ENCODE peak calls at places on chromosomes 7 and 10, in nine cellular contexts. One of them, this sample, is unnamed.

GRCh38 chr10:8158439-8159071 is 104.1 kb downstream of the GATA3 start:
- DNase-seq in stimulated activated CD8-positive, alpha-beta memory T cell treated with anti-CD3 and anti-CD28 coated beads, Interleukin-2, amount 100 ng/mL, for 48 hours: no peak
- DNase-seq in HTR-8/SVneo: peak; percentile 27
- DNase-seq in mesenchymal stem cell: no peak
- DNase-seq in D341Med: no peak
- DNase-seq in caudate nucleus: no peak
- DNase-seq in CD8-positive, alpha-beta memory T cell: no peak
- DNase-seq in IMR-90: no peak
- DNase-seq in activated effector memory CD4-positive, alpha-beta T cell treated with anti-CD3 and anti-CD28 coated beads, Interleukin-2, amount 50 U/mL, for 16 hours: no peak
- DNase-seq in this sample: no peak

GRCh38 chr10:9302142-9302746 is 1247.8 kb downstream of the GATA3 start:
- DNase-seq in activated effector memory CD4-positive, alpha-beta T cell treated with anti-CD3 and anti-CD28 coated beads, Interleukin-2, amount 50 U/mL, for 16 hours: no peak
- DNase-seq in stimulated activated CD8-positive, alpha-beta memory T cell treated with anti-CD3 and anti-CD28 coated beads, Interleukin-2, amount 100 ng/mL, for 48 hours: no peak
- DNase-seq in D341Med: peak; percentile 37
- DNase-seq in CD8-positive, alpha-beta memory T cell: no peak
- DNase-seq in HTR-8/SVneo: peak; percentile 19
- DNase-seq in IMR-90: peak; percentile 53
- DNase-seq in mesenchymal stem cell: peak; percentile 53
- DNase-seq in caudate nucleus: no peak
- DNase-seq in this sample: no peak

GRCh38 chr7:158060216-158060615 is 527.4 kb downstream of the PTPRN2 start:
- DNase-seq in HTR-8/SVneo: no peak
- DNase-seq in D341Med: no peak
- DNase-seq in activated effector memory CD4-positive, alpha-beta T cell treated with anti-CD3 and anti-CD28 coated beads, Interleukin-2, amount 50 U/mL, for 16 hours: no peak
- DNase-seq in IMR-90: no peak
- DNase-seq in stimulated activated CD8-positive, alpha-beta memory T cell treated with anti-CD3 and anti-CD28 coated beads, Interleukin-2, amount 100 ng/mL, for 48 hours: no peak
- DNase-seq in CD8-positive, alpha-beta memory T cell: no peak
- DNase-seq in mesenchymal stem cell: no peak
- DNase-seq in caudate nucleus: no peak
- DNase-seq in this sample: no peak

GRCh38 chr10:88386878-88387773 is 196.0 kb downstream of the RNLS start:
- DNase-seq in stimulated activated CD8-positive, alpha-beta memory T cell treated with anti-CD3 and anti-CD28 coated beads, Interleukin-2, amount 100 ng/mL, for 48 hours: no peak
- DNase-seq in CD8-positive, alpha-beta memory T cell: no peak
- DNase-seq in IMR-90: peak; percentile 82
- DNase-seq in mesenchymal stem cell: peak; percentile 97
- DNase-seq in HTR-8/SVneo: peak; percentile 27
- DNase-seq in D341Med: peak; percentile 20
- DNase-seq in activated effector memory CD4-positive, alpha-beta T cell treated with anti-CD3 and anti-CD28 coated beads, Interleukin-2, amount 50 U/mL, for 16 hours: no peak
- DNase-seq in caudate nucleus: no peak
- DNase-seq in this sample: peak; percentile 51

GRCh38 chr7:103690576-103690975 is 244.6 kb upstream of the SLC26A5 start:
- DNase-seq in stimulated activated CD8-positive, alpha-beta memory T cell treated with anti-CD3 and anti-CD28 coated beads, Interleukin-2, amount 100 ng/mL, for 48 hours: no peak
- DNase-seq in caudate nucleus: no peak
- DNase-seq in activated effector memory CD4-positive, alpha-beta T cell treated with anti-CD3 and anti-CD28 coated beads, Interleukin-2, amount 50 U/mL, for 16 hours: no peak
- DNase-seq in HTR-8/SVneo: no peak
- DNase-seq in CD8-positive, alpha-beta memory T cell: no peak
- DNase-seq in IMR-90: peak; percentile 27
- DNase-seq in mesenchymal stem cell: no peak
- DNase-seq in D341Med: no peak
- DNase-seq in this sample: no peak

GRCh38 chr10:32182476-32182875 is 126.3 kb upstream of the KIF5B start:
- DNase-seq in caudate nucleus: no peak
- DNase-seq in stimulated activated CD8-positive, alpha-beta memory T cell treated with anti-CD3 and anti-CD28 coated beads, Interleukin-2, amount 100 ng/mL, for 48 hours: no peak
- DNase-seq in mesenchymal stem cell: no peak
- DNase-seq in D341Med: no peak
- DNase-seq in activated effector memory CD4-positive, alpha-beta T cell treated with anti-CD3 and anti-CD28 coated beads, Interleukin-2, amount 50 U/mL, for 16 hours: no peak
- DNase-seq in IMR-90: no peak
- DNase-seq in CD8-positive, alpha-beta memory T cell: no peak
- DNase-seq in HTR-8/SVneo: no peak
- DNase-seq in this sample: peak; percentile 27

GRCh38 chr10:84244651-84245270 is at the start of gene RGR:
- DNase-seq in caudate nucleus: peak; percentile 90
- DNase-seq in mesenchymal stem cell: no peak
- DNase-seq in HTR-8/SVneo: no peak
- DNase-seq in CD8-positive, alpha-beta memory T cell: no peak
- DNase-seq in D341Med: peak; percentile 74
- DNase-seq in activated effector memory CD4-positive, alpha-beta T cell treated with anti-CD3 and anti-CD28 coated beads, Interleukin-2, amount 50 U/mL, for 16 hours: no peak
- DNase-seq in IMR-90: no peak
- DNase-seq in stimulated activated CD8-positive, alpha-beta memory T cell treated with anti-CD3 and anti-CD28 coated beads, Interleukin-2, amount 100 ng/mL, for 48 hours: no peak
- DNase-seq in this sample: no peak

GRCh38 chr7:19001854-19002253 is 115.6 kb downstream of the TWIST1 start:
- DNase-seq in IMR-90: no peak
- DNase-seq in CD8-positive, alpha-beta memory T cell: no peak
- DNase-seq in HTR-8/SVneo: no peak
- DNase-seq in stimulated activated CD8-positive, alpha-beta memory T cell treated with anti-CD3 and anti-CD28 coated beads, Interleukin-2, amount 100 ng/mL, for 48 hours: no peak
- DNase-seq in D341Med: no peak
- DNase-seq in mesenchymal stem cell: no peak
- DNase-seq in caudate nucleus: no peak
- DNase-seq in activated effector memory CD4-positive, alpha-beta T cell treated with anti-CD3 and anti-CD28 coated beads, Interleukin-2, amount 50 U/mL, for 16 hours: no peak
- DNase-seq in this sample: no peak

GRCh38 chr7:158274996-158275395 is 312.6 kb downstream of the PTPRN2 start:
- DNase-seq in CD8-positive, alpha-beta memory T cell: peak; percentile 27
- DNase-seq in mesenchymal stem cell: no peak
- DNase-seq in HTR-8/SVneo: no peak
- DNase-seq in D341Med: no peak
- DNase-seq in activated effector memory CD4-positive, alpha-beta T cell treated with anti-CD3 and anti-CD28 coated beads, Interleukin-2, amount 50 U/mL, for 16 hours: peak; percentile 42
- DNase-seq in caudate nucleus: no peak
- DNase-seq in stimulated activated CD8-positive, alpha-beta memory T cell treated with anti-CD3 and anti-CD28 coated beads, Interleukin-2, amount 100 ng/mL, for 48 hours: no peak
- DNase-seq in IMR-90: no peak
- DNase-seq in this sample: peak; percentile 16

GRCh38 chr7:134593530-134594392 is 44.9 kb downstream of the AKR1B15 start:
- DNase-seq in stimulated activated CD8-positive, alpha-beta memory T cell treated with anti-CD3 and anti-CD28 coated beads, Interleukin-2, amount 100 ng/mL, for 48 hours: no peak
- DNase-seq in activated effector memory CD4-positive, alpha-beta T cell treated with anti-CD3 and anti-CD28 coated beads, Interleukin-2, amount 50 U/mL, for 16 hours: no peak
- DNase-seq in caudate nucleus: peak; percentile 71
- DNase-seq in D341Med: no peak
- DNase-seq in CD8-positive, alpha-beta memory T cell: no peak
- DNase-seq in IMR-90: peak; percentile 95
- DNase-seq in HTR-8/SVneo: peak; percentile 3
- DNase-seq in mesenchymal stem cell: peak; percentile 87
- DNase-seq in this sample: no peak

GRCh38 chr7:151058766-151059361 is 525 bp upstream of the SLC4A2 start:
- DNase-seq in D341Med: no peak
- DNase-seq in caudate nucleus: no peak
- DNase-seq in CD8-positive, alpha-beta memory T cell: no peak
- DNase-seq in mesenchymal stem cell: peak; percentile 70
- DNase-seq in IMR-90: no peak
- DNase-seq in stimulated activated CD8-positive, alpha-beta memory T cell treated with anti-CD3 and anti-CD28 coated beads, Interleukin-2, amount 100 ng/mL, for 48 hours: no peak
- DNase-seq in activated effector memory CD4-positive, alpha-beta T cell treated with anti-CD3 and anti-CD28 coated beads, Interleukin-2, amount 50 U/mL, for 16 hours: peak; percentile 73
- DNase-seq in HTR-8/SVneo: no peak
- DNase-seq in this sample: no peak

GRCh38 chr7:157309990-157310668 is 26.7 kb upstream of the DNAJB6 start:
- DNase-seq in activated effector memory CD4-positive, alpha-beta T cell treated with anti-CD3 and anti-CD28 coated beads, Interleukin-2, amount 50 U/mL, for 16 hours: no peak
- DNase-seq in mesenchymal stem cell: peak; percentile 89
- DNase-seq in D341Med: no peak
- DNase-seq in caudate nucleus: no peak
- DNase-seq in IMR-90: peak; percentile 96
- DNase-seq in stimulated activated CD8-positive, alpha-beta memory T cell treated with anti-CD3 and anti-CD28 coated beads, Interleukin-2, amount 100 ng/mL, for 48 hours: no peak
- DNase-seq in HTR-8/SVneo: peak; percentile 75
- DNase-seq in CD8-positive, alpha-beta memory T cell: no peak
- DNase-seq in this sample: no peak

GRCh38 chr7:47143344-47143743 is 438.6 kb downstream of the TNS3 start:
- DNase-seq in caudate nucleus: no peak
- DNase-seq in activated effector memory CD4-positive, alpha-beta T cell treated with anti-CD3 and anti-CD28 coated beads, Interleukin-2, amount 50 U/mL, for 16 hours: no peak
- DNase-seq in mesenchymal stem cell: peak; percentile 78
- DNase-seq in stimulated activated CD8-positive, alpha-beta memory T cell treated with anti-CD3 and anti-CD28 coated beads, Interleukin-2, amount 100 ng/mL, for 48 hours: no peak
- DNase-seq in CD8-positive, alpha-beta memory T cell: no peak
- DNase-seq in D341Med: no peak
- DNase-seq in HTR-8/SVneo: no peak
- DNase-seq in IMR-90: peak; percentile 84
- DNase-seq in this sample: no peak

GRCh38 chr7:155825346-155825745 is 13.1 kb upstream of the SHH start:
- DNase-seq in activated effector memory CD4-positive, alpha-beta T cell treated with anti-CD3 and anti-CD28 coated beads, Interleukin-2, amount 50 U/mL, for 16 hours: no peak
- DNase-seq in D341Med: no peak
- DNase-seq in HTR-8/SVneo: no peak
- DNase-seq in CD8-positive, alpha-beta memory T cell: no peak
- DNase-seq in mesenchymal stem cell: no peak
- DNase-seq in IMR-90: no peak
- DNase-seq in caudate nucleus: no peak
- DNase-seq in stimulated activated CD8-positive, alpha-beta memory T cell treated with anti-CD3 and anti-CD28 coated beads, Interleukin-2, amount 100 ng/mL, for 48 hours: no peak
- DNase-seq in this sample: no peak

GRCh38 chr10:77428776-77429395 is 208.7 kb downstream of the KCNMA1 start:
- DNase-seq in caudate nucleus: no peak
- DNase-seq in IMR-90: peak; percentile 82
- DNase-seq in stimulated activated CD8-positive, alpha-beta memory T cell treated with anti-CD3 and anti-CD28 coated beads, Interleukin-2, amount 100 ng/mL, for 48 hours: no peak
- DNase-seq in D341Med: peak; percentile 52
- DNase-seq in HTR-8/SVneo: peak; percentile 52
- DNase-seq in activated effector memory CD4-positive, alpha-beta T cell treated with anti-CD3 and anti-CD28 coated beads, Interleukin-2, amount 50 U/mL, for 16 hours: no peak
- DNase-seq in CD8-positive, alpha-beta memory T cell: no peak
- DNase-seq in mesenchymal stem cell: peak; percentile 74
- DNase-seq in this sample: no peak

GRCh38 chr7:95470452-95470851 is 15.3 kb upstream of the ASB4 start:
- DNase-seq in CD8-positive, alpha-beta memory T cell: no peak
- DNase-seq in D341Med: no peak
- DNase-seq in HTR-8/SVneo: no peak
- DNase-seq in stimulated activated CD8-positive, alpha-beta memory T cell treated with anti-CD3 and anti-CD28 coated beads, Interleukin-2, amount 100 ng/mL, for 48 hours: no peak
- DNase-seq in IMR-90: peak; percentile 16
- DNase-seq in activated effector memory CD4-positive, alpha-beta T cell treated with anti-CD3 and anti-CD28 coated beads, Interleukin-2, amount 50 U/mL, for 16 hours: no peak
- DNase-seq in mesenchymal stem cell: peak; percentile 54
- DNase-seq in caudate nucleus: no peak
- DNase-seq in this sample: no peak

GRCh38 chr7:135260930-135261721 is 27.5 kb downstream of the STRA8 start:
- DNase-seq in stimulated activated CD8-positive, alpha-beta memory T cell treated with anti-CD3 and anti-CD28 coated beads, Interleukin-2, amount 100 ng/mL, for 48 hours: no peak
- DNase-seq in activated effector memory CD4-positive, alpha-beta T cell treated with anti-CD3 and anti-CD28 coated beads, Interleukin-2, amount 50 U/mL, for 16 hours: peak; percentile 13
- DNase-seq in caudate nucleus: peak; percentile 40
- DNase-seq in CD8-positive, alpha-beta memory T cell: no peak
- DNase-seq in mesenchymal stem cell: no peak
- DNase-seq in IMR-90: peak; percentile 11
- DNase-seq in D341Med: no peak
- DNase-seq in HTR-8/SVneo: no peak
- DNase-seq in this sample: no peak

GRCh38 chr10:73413108-73413527 is 740 bp downstream of the ANXA7 start:
- DNase-seq in CD8-positive, alpha-beta memory T cell: peak; percentile 70
- DNase-seq in activated effector memory CD4-positive, alpha-beta T cell treated with anti-CD3 and anti-CD28 coated beads, Interleukin-2, amount 50 U/mL, for 16 hours: no peak
- DNase-seq in IMR-90: no peak
- DNase-seq in stimulated activated CD8-positive, alpha-beta memory T cell treated with anti-CD3 and anti-CD28 coated beads, Interleukin-2, amount 100 ng/mL, for 48 hours: peak; percentile 13
- DNase-seq in caudate nucleus: no peak
- DNase-seq in mesenchymal stem cell: no peak
- DNase-seq in D341Med: peak; percentile 49
- DNase-seq in HTR-8/SVneo: peak; percentile 51
- DNase-seq in this sample: peak; percentile 50

GRCh38 chr7:82594665-82595064 is 151.1 kb upstream of the CACNA2D1 start:
- DNase-seq in mesenchymal stem cell: peak; percentile 37
- DNase-seq in IMR-90: no peak
- DNase-seq in CD8-positive, alpha-beta memory T cell: no peak
- DNase-seq in D341Med: no peak
- DNase-seq in stimulated activated CD8-positive, alpha-beta memory T cell treated with anti-CD3 and anti-CD28 coated beads, Interleukin-2, amount 100 ng/mL, for 48 hours: no peak
- DNase-seq in HTR-8/SVneo: no peak
- DNase-seq in caudate nucleus: no peak
- DNase-seq in activated effector memory CD4-positive, alpha-beta T cell treated with anti-CD3 and anti-CD28 coated beads, Interleukin-2, amount 50 U/mL, for 16 hours: no peak
- DNase-seq in this sample: no peak

This sample was measured in upper lobe of left lung.